ENCODE peak calls at places on chromosome 20, in six cellular contexts. R is tibial artery, K is tibial nerve, Q is stomach, W is PC-9, U is fibroblast of lung. I is an unnamed sample. For H3K4me1 and H3K27me3, the result is how much of the 10 kb centered on the place peaks cover.

GRCh38 chr20:3679749-3680700 is 1.8 kb downstream of the ADAM33 start:
- DNase-seq in R (peak), W (no peak), Q (peak), K (no peak), U (peak), I (no peak)

GRCh38 chr20:23125625-23126191 is 39.6 kb upstream of the CD93 start:
- DNase-seq in R (peak), U (peak), K (no peak), Q (no peak), W (no peak), I (no peak)

GRCh38 chr20:23049201-23049932 is at the start of gene THBD:
- DNase-seq in Q (peak), K (peak), U (peak), R (peak), W (peak), I (no peak)

GRCh38 chr20:62542862-62543261 is 67.1 kb upstream of the GATA5 start:
- DNase-seq in Q (no peak), W (no peak), K (no peak), R (no peak), U (no peak), I (no peak)

GRCh38 chr20:59118855-59119254 is 44.8 kb upstream of the ZNF831 start:
- DNase-seq in K (no peak), R (no peak), U (no peak), W (no peak), Q (no peak), I (no peak)

GRCh38 chr20:39829713-39830112 is 859.3 kb downstream of the MAFB start:
- DNase-seq in U (peak), K (no peak), W (no peak), R (no peak), Q (no peak), I (no peak)

GRCh38 chr20:54179946-54180345 is 6.2 kb upstream of the CYP24A1 start:
- DNase-seq in U (no peak), Q (no peak), K (no peak), R (no peak), W (peak), I (no peak)

GRCh38 chr20:50151034-50151743 is 2.3 kb downstream of the PEDS1 start:
- DNase-seq in Q (peak), K (no peak), U (no peak), R (no peak), W (peak), I (no peak)

GRCh38 chr20:53857723-53858236 is 212.6 kb downstream of the BCAS1 start:
- DNase-seq in Q (no peak), K (no peak), U (no peak), R (peak), W (no peak), I (no peak)

GRCh38 chr20:19620471-19620870 is 137.6 kb upstream of the RIN2 start:
- DNase-seq in K (no peak), U (no peak), Q (no peak), R (no peak), W (no peak), I (no peak)

GRCh38 chr20:19211661-19212523 is 550 bp upstream of the SLC24A3 start:
- DNase-seq in W (no peak), U (peak), R (no peak), K (no peak), Q (peak), I (no peak)

GRCh38 chr20:16100111-16100510 is 473.1 kb downstream of the KIF16B start:
- DNase-seq in K (no peak), Q (no peak), U (no peak), W (no peak), R (no peak), I (no peak)

GRCh38 chr20:25076201-25076600 is 5.7 kb downstream of the VSX1 start:
- DNase-seq in R (no peak), Q (no peak), U (peak), W (peak), K (no peak), I (no peak)

GRCh38 chr20:35344354-35344837 is 52.2 kb upstream of the FAM83C start:
- DNase-seq in K (no peak), Q (peak), R (no peak), U (peak), W (peak), I (no peak)

GRCh38 chr20:1565461-1565860 is 8.0 kb upstream of the SIRPD start:
- DNase-seq in K (no peak), Q (no peak), U (no peak), W (no peak), R (no peak), I (no peak)

GRCh38 chr20:43559147-43559477 is 285 bp downstream of the SGK2 start:
- DNase-seq in K (no peak), U (no peak), Q (no peak), R (no peak), W (no peak), I (no peak)

GRCh38 chr20:49586967-49587587 is 19.1 kb upstream of the PTGIS start:
- DNase-seq in K (no peak), U (no peak), W (no peak), Q (no peak), R (no peak), I (no peak)

GRCh38 chr20:51447097-51447764 is 95.3 kb downstream of the NFATC2 start:
- DNase-seq in U (peak), W (peak), Q (no peak), K (peak), R (peak), I (no peak)

GRCh38 chr20:55052464-55052863 is 577.1 kb downstream of the DOK5 start:
- DNase-seq in R (no peak), U (peak), K (no peak), W (no peak), Q (no peak), I (no peak)

GRCh38 chr20:48824830-48825550 is 2.8 kb downstream of the PREX1 start:
- DNase-seq in K (no peak), R (no peak), W (no peak), Q (no peak), U (no peak), I (no peak)

GRCh38 chr20:32585011-32585518 is at the start of gene NOL4L:
- DNase-seq in R (no peak), U (peak), Q (peak), W (peak), K (no peak), I (peak)

GRCh38 chr20:31670371-31671228 is 32.9 kb downstream of the COX4I2 start:
- DNase-seq in Q (peak), U (no peak), W (no peak), K (peak), R (peak), I (no peak)

GRCh38 chr20:52190437-52191131 is 995 bp downstream of the ZFP64 start:
- DNase-seq in W (peak), R (peak), Q (peak), U (peak), K (no peak), I (peak)

GRCh38 chr20:872855-873520 is 39.5 kb downstream of the FAM110A start:
- DNase-seq in K (no peak), W (no peak), U (no peak), Q (no peak), R (no peak), I (no peak)

GRCh38 chr20:46307139-46307998 is 929 bp downstream of the CDH22 start:
- DNase-seq in R (peak), W (peak), Q (peak), K (no peak), U (peak), I (peak)

GRCh38 chr20:38012332-38012731 is 20.9 kb downstream of the TTI1 start:
- DNase-seq in Q (no peak), W (no peak), R (no peak), U (no peak), K (no peak), I (no peak)
- H3K27ac ChIP-seq in Q (no peak), W (no peak), R (no peak), U (no peak), K (no peak), I (no peak)

GRCh38 chr20:57260959-57261357 is 5.5 kb downstream of the BMP7 start:
- DNase-seq in W (no peak), R (no peak), K (no peak), U (peak), Q (no peak), I (no peak)
- H3K4me1 ChIP-seq in W (under half), R (under half), K (under half), U (under half), Q (under half), I (under half)

DNA sequence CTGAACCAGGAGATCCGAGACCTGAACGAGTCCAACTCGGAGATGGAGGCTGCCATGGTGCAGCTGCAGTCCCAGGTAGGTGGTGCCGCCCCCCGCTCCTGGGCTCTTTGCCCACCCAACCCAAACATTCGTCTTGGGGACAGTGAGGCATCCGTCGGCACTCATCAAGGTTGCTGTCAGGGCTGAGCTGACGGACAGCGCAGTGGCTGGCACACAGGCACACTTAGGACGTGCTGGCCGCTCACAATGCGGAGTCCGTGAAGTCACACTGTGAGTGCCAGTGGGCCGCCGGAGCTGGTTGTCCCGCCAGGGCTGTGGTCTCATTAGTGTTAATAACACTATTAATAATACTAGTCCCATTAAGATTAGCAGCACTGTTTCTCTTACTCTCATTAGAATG is 18.2 kb upstream of the PCMTD2 start:
- DNase-seq in W (no peak), R (no peak), Q (no peak), K (no peak), U (no peak), I (no peak)
- H3K27me3 ChIP-seq in W (half or more), R (under half), Q (under half), K (under half), U (under half), I (under half)

GRCh38 chr20:17587831-17588230 is 18.0 kb downstream of the DSTN start:
- DNase-seq in R (no peak), W (no peak), Q (no peak), K (no peak), U (no peak), I (no peak)

GRCh38 chr20:17593902-17594301 is 24.0 kb downstream of the DSTN start:
- DNase-seq in K (no peak), R (no peak), Q (no peak), U (no peak), W (no peak), I (no peak)

GRCh38 chr20:17589161-17589834 is 19.4 kb downstream of the DSTN start:
- DNase-seq in W (no peak), Q (no peak), U (no peak), R (no peak), K (no peak), I (no peak)

GRCh38 chr20:17587148-17587547 is 17.3 kb downstream of the DSTN start:
- DNase-seq in Q (no peak), K (no peak), U (no peak), R (no peak), W (no peak), I (no peak)

GRCh38 chr20:17590245-17590644 is 20.4 kb downstream of the DSTN start:
- DNase-seq in U (no peak), Q (no peak), K (no peak), W (no peak), R (no peak), I (no peak)
- H3K27ac ChIP-seq in U (no peak), Q (peak), K (no peak), W (peak), R (peak), I (no peak)

GRCh38 chr20:10281911-10282310 is 63.3 kb downstream of the SNAP25 start:
- DNase-seq in U (no peak), W (no peak), K (no peak), R (no peak), Q (no peak), I (no peak)
- H3K4me1 ChIP-seq in U (under half), W (under half), K (under half), R (under half), Q (under half), I (under half)